ENCODE peak calls at places on chromosome 11, in five cellular contexts. J is memory B cell; G is amniotic stem cell; P is activated CD8-positive, alpha-beta T cell treated with anti-CD3 and anti-CD28 coated beads, Interleukin-2, amount 10 ng/mL, durations not matched to agents 7 days and 5 days; S is activated effector memory CD4-positive, alpha-beta T cell treated with anti-CD3 and anti-CD28 coated beads, Interleukin-2, amount 50 U/mL, for 16 hours. Z is an unnamed sample.

GRCh38 chr11:1729692-1730011 is 20.7 kb downstream of the IFITM10 start:
- DNase-seq in J (no peak), G (no peak), P (no peak), S (no peak), Z (no peak)

GRCh38 chr11:8292351-8292750 is 28.7 kb upstream of the LMO1 start:
- DNase-seq in J (no peak), G (no peak), P (no peak), S (no peak), Z (no peak)

GRCh38 chr11:117439256-117439655 is 111.6 kb downstream of the CEP164 start:
- DNase-seq in J (no peak), G (no peak), P (no peak), S (no peak), Z (no peak)

GRCh38 chr11:28820296-28820989 is 712.3 kb downstream of the METTL15 start:
- DNase-seq in J (no peak), G (no peak), P (no peak), S (no peak), Z (no peak)

GRCh38 chr11:117232911-117233409 is 489 bp downstream of the RNF214 start:
- DNase-seq in J (no peak), G (no peak), P (peak; percentile 27), S (peak; percentile 67), Z (no peak)

GRCh38 chr11:118050208-118050891 is 26.5 kb upstream of the TMPRSS4 start:
- DNase-seq in J (no peak), G (no peak), P (no peak), S (no peak), Z (no peak)

GRCh38 chr11:57363131-57363530 is 17.8 kb downstream of the PRG3 start:
- DNase-seq in J (no peak), G (no peak), P (no peak), S (no peak), Z (no peak)

GRCh38 chr11:131038597-131038996 is 122.3 kb upstream of the SNX19 start:
- DNase-seq in J (no peak), G (no peak), P (no peak), S (no peak), Z (no peak)

GRCh38 chr11:17328856-17329490 is 22.6 kb upstream of the NCR3LG1 start:
- DNase-seq in J (no peak), G (no peak), P (no peak), S (no peak), Z (no peak)

GRCh38 chr11:14974021-14974698 is 2.0 kb upstream of the CALCA start:
- DNase-seq in J (peak; percentile 12), G (no peak), P (no peak), S (no peak), Z (no peak)

GRCh38 chr11:1226226-1226961 is 3.5 kb downstream of the MUC5B start:
- DNase-seq in J (no peak), G (no peak), P (no peak), S (peak; percentile 57), Z (no peak)

GRCh38 chr11:46625406-46625805 is 8.1 kb downstream of the ATG13 start:
- DNase-seq in J (no peak), G (no peak), P (no peak), S (no peak), Z (no peak)

GRCh38 chr11:15006139-15006759 is 34.1 kb upstream of the CALCA start:
- DNase-seq in J (no peak), G (peak; percentile 11), P (no peak), S (no peak), Z (no peak)

GRCh38 chr11:89381094-89381493 is 110.1 kb downstream of the NOX4 start:
- DNase-seq in J (no peak), G (peak; percentile 74), P (no peak), S (no peak), Z (no peak)

GRCh38 chr11:12201016-12201985 is 90.9 kb downstream of the MICAL2 start:
- DNase-seq in J (no peak), G (peak; percentile 80), P (no peak), S (no peak), Z (no peak)

GRCh38 chr11:2581931-2582435 is 117.8 kb downstream of the KCNQ1OT1 start:
- DNase-seq in J (peak; percentile 8), G (no peak), P (no peak), S (peak; percentile 55), Z (no peak)

GRCh38 chr11:112555491-112556364 is 295.1 kb upstream of the PLET1 start:
- DNase-seq in J (peak; percentile 32), G (no peak), P (peak; percentile 66), S (peak; percentile 88), Z (peak; percentile 51)

GRCh38 chr11:23318670-23319069 is 458.4 kb upstream of the CCDC179 start:
- DNase-seq in J (no peak), G (no peak), P (no peak), S (no peak), Z (no peak)

GRCh38 chr11:5524756-5525155 is 8.3 kb upstream of the UBQLNL start:
- DNase-seq in J (no peak), G (no peak), P (no peak), S (no peak), Z (no peak)

GRCh38 chr11:126072141-126072741 is 9.6 kb upstream of the CDON start:
- DNase-seq in J (no peak), G (no peak), P (no peak), S (no peak), Z (no peak)

GRCh38 chr11:47147250-47147649 is 29.4 kb downstream of the ARFGAP2 start:
- DNase-seq in J (no peak), G (no peak), P (no peak), S (peak; percentile 25), Z (no peak)